ENCODE peak calls at places on chromosomes 5 and 9, in nine cellular contexts. Y, B, Z, F, P, X, E, W and L are unnamed samples.

GRCh38 chr9:134630861-134631260 is 10.7 kb upstream of the COL5A1 start:
- DNase-seq in Y (no peak), B (no peak), Z (no peak), F (peak), P (no peak), X (no peak), E (no peak), W (no peak), L (no peak)

GRCh38 chr9:92618633-92619225 is 51.2 kb downstream of the IPPK start:
- DNase-seq in Y (no peak), B (no peak), Z (no peak), F (peak), P (no peak), X (no peak), E (no peak), W (no peak), L (no peak)

GRCh38 chr5:139676951-139677367 is 28.8 kb downstream of the CXXC5 start:
- DNase-seq in Y (no peak), B (no peak), Z (no peak), F (no peak), P (no peak), X (no peak), E (no peak), W (peak), L (no peak)

GRCh38 chr9:85359161-85359560 is 382.6 kb downstream of the AGTPBP1 start:
- DNase-seq in Y (no peak), B (no peak), Z (no peak), F (no peak), P (no peak), X (no peak), E (no peak), W (no peak), L (no peak)

GRCh38 chr5:93461751-93462150 is 119.3 kb downstream of the NR2F1-AS1 start:
- DNase-seq in Y (no peak), B (peak), Z (no peak), F (no peak), P (no peak), X (no peak), E (no peak), W (no peak), L (no peak)

GRCh38 chr5:57324888-57325287 is 151.0 kb downstream of the GPBP1 start:
- DNase-seq in Y (no peak), B (no peak), Z (no peak), F (no peak), P (peak), X (no peak), E (no peak), W (no peak), L (no peak)

GRCh38 chr5:17094830-17095229 is 122.6 kb upstream of the BASP1 start:
- DNase-seq in Y (no peak), B (no peak), Z (no peak), F (no peak), P (no peak), X (no peak), E (no peak), W (no peak), L (no peak)

GRCh38 chr5:72539726-72540125 is 32.5 kb upstream of the ZNF366 start:
- DNase-seq in Y (no peak), B (no peak), Z (no peak), F (no peak), P (no peak), X (no peak), E (no peak), W (no peak), L (no peak)

GRCh38 chr5:180873628-180874520 is 12.8 kb upstream of the ZFP62 start:
- DNase-seq in Y (no peak), B (no peak), Z (peak), F (no peak), P (peak), X (peak), E (no peak), W (no peak), L (no peak)

GRCh38 chr9:108889649-108890067 is 27.6 kb downstream of the ACTL7A start:
- DNase-seq in Y (no peak), B (peak), Z (no peak), F (no peak), P (peak), X (no peak), E (no peak), W (peak), L (no peak)

GRCh38 chr5:177508837-177509236 is 789 bp downstream of the DOK3 start:
- DNase-seq in Y (no peak), B (no peak), Z (no peak), F (no peak), P (no peak), X (no peak), E (no peak), W (no peak), L (no peak)

GRCh38 chr9:129610473-129611301 is 10.2 kb downstream of the C9orf50 start:
- DNase-seq in Y (peak), B (peak), Z (peak), F (peak), P (peak), X (peak), E (peak), W (peak), L (no peak)

GRCh38 chr9:89864257-89864656 is 259.4 kb downstream of the GADD45G start:
- DNase-seq in Y (no peak), B (no peak), Z (no peak), F (no peak), P (no peak), X (no peak), E (no peak), W (no peak), L (no peak)

GRCh38 chr9:30774326-30774725 is 1610.1 kb upstream of the ACO1 start:
- DNase-seq in Y (no peak), B (no peak), Z (no peak), F (peak), P (peak), X (no peak), E (no peak), W (peak), L (no peak)

GRCh38 chr9:109401169-109401989 is 80.5 kb upstream of the EPB41L4B start:
- DNase-seq in Y (no peak), B (peak), Z (no peak), F (peak), P (peak), X (no peak), E (no peak), W (peak), L (no peak)

GRCh38 chr5:126100767-126101166 is 322.4 kb upstream of the GRAMD2B start:
- DNase-seq in Y (no peak), B (no peak), Z (no peak), F (no peak), P (peak), X (no peak), E (no peak), W (peak), L (no peak)

GRCh38 chr5:95261369-95262175 is 23.3 kb downstream of the MCTP1 start:
- DNase-seq in Y (no peak), B (peak), Z (no peak), F (no peak), P (peak), X (no peak), E (no peak), W (no peak), L (no peak)

GRCh38 chr5:68593211-68593701 is 377.7 kb downstream of the PIK3R1 start:
- DNase-seq in Y (no peak), B (peak), Z (no peak), F (no peak), P (no peak), X (no peak), E (no peak), W (no peak), L (no peak)

GRCh38 chr5:158117467-158118165 is 258.7 kb upstream of the CLINT1 start:
- DNase-seq in Y (no peak), B (no peak), Z (no peak), F (no peak), P (peak), X (no peak), E (no peak), W (no peak), L (no peak)

GRCh38 chr5:9596256-9596655 is 33.9 kb downstream of the TAS2R1 start:
- DNase-seq in Y (no peak), B (no peak), Z (no peak), F (no peak), P (peak), X (no peak), E (no peak), W (no peak), L (no peak)

GRCh38 chr9:91220491-91221135 is 141.1 kb downstream of the AUH start:
- DNase-seq in Y (no peak), B (no peak), Z (no peak), F (no peak), P (peak), X (no peak), E (no peak), W (no peak), L (no peak)

GRCh38 chr9:114037961-114038723 is 40.0 kb downstream of the AMBP start:
- DNase-seq in Y (peak), B (no peak), Z (no peak), F (peak), P (no peak), X (no peak), E (no peak), W (peak), L (no peak)

GRCh38 chr5:156883316-156883875 is 33.3 kb downstream of the PPP1R2B start:
- DNase-seq in Y (no peak), B (no peak), Z (no peak), F (no peak), P (no peak), X (no peak), E (no peak), W (no peak), L (no peak)

GRCh38 chr5:94243612-94244011 is 374.8 kb downstream of the KIAA0825 start:
- DNase-seq in Y (no peak), B (peak), Z (no peak), F (no peak), P (no peak), X (no peak), E (no peak), W (no peak), L (no peak)

GRCh38 chr5:133316346-133317343 is 264.8 kb downstream of the HSPA4 start:
- DNase-seq in Y (no peak), B (no peak), Z (no peak), F (peak), P (no peak), X (no peak), E (no peak), W (peak), L (no peak)

GRCh38 chr5:30112842-30113241 is 1080.6 kb upstream of the CDH6 start:
- DNase-seq in Y (no peak), B (no peak), Z (no peak), F (no peak), P (peak), X (no peak), E (no peak), W (no peak), L (no peak)

GRCh38 chr5:142432961-142433360 is 108.1 kb upstream of the SPRY4 start:
- DNase-seq in Y (no peak), B (peak), Z (peak), F (no peak), P (no peak), X (peak), E (no peak), W (no peak), L (no peak)

GRCh38 chr5:9498541-9499497 is 47.1 kb downstream of the SEMA5A start:
- DNase-seq in Y (no peak), B (peak), Z (no peak), F (peak), P (peak), X (no peak), E (no peak), W (peak), L (no peak)

GRCh38 chr5:91166040-91166807 is 216.9 kb downstream of the ARRDC3 start:
- DNase-seq in Y (no peak), B (no peak), Z (no peak), F (no peak), P (peak), X (no peak), E (no peak), W (no peak), L (no peak)

GRCh38 chr5:77310494-77311216 is 100.2 kb downstream of the PDE8B start:
- DNase-seq in Y (no peak), B (no peak), Z (no peak), F (no peak), P (no peak), X (no peak), E (no peak), W (no peak), L (no peak)
- H3K27ac ChIP-seq in Y (peak), B (no peak), Z (no peak), F (no peak), P (no peak), X (no peak), E (no peak), W (no peak), L (peak)

GRCh38 chr9:98193336-98193944 is 1.0 kb upstream of the CORO2A start:
- DNase-seq in Y (no peak), B (no peak), Z (no peak), F (no peak), P (no peak), X (no peak), E (no peak), W (no peak), L (no peak)

GRCh38 chr9:98191210-98191609 is 1.2 kb downstream of the CORO2A start:
- DNase-seq in Y (no peak), B (no peak), Z (no peak), F (no peak), P (no peak), X (no peak), E (no peak), W (no peak), L (no peak)

GRCh38 chr9:98192503-98193335 is at the start of gene CORO2A:
- DNase-seq in Y (peak), B (peak), Z (peak), F (peak), P (peak), X (peak), E (peak), W (peak), L (no peak)

GRCh38 chr9:98190757-98191105 is 1.7 kb downstream of the CORO2A start:
- DNase-seq in Y (no peak), B (no peak), Z (no peak), F (no peak), P (no peak), X (no peak), E (no peak), W (no peak), L (no peak)

GRCh38 chr9:98191615-98192502 is 578 bp downstream of the CORO2A start:
- DNase-seq in Y (no peak), B (peak), Z (peak), F (peak), P (no peak), X (peak), E (no peak), W (peak), L (no peak)
- H3K27ac ChIP-seq in Y (peak), B (peak), Z (peak), F (no peak), P (no peak), X (peak), E (no peak), W (no peak), L (no peak)

GRCh38 chr9:2199999-2200796 is 185.1 kb downstream of the SMARCA2 start:
- DNase-seq in Y (no peak), B (no peak), Z (no peak), F (peak), P (no peak), X (no peak), E (no peak), W (no peak), L (no peak)
- H3K27ac ChIP-seq in Y (no peak), B (no peak), Z (no peak), F (no peak), P (no peak), X (no peak), E (no peak), W (no peak), L (no peak)

GRCh38 chr5:2430606-2431005 is 320.9 kb downstream of the IRX2 start:
- DNase-seq in Y (no peak), B (no peak), Z (no peak), F (no peak), P (no peak), X (no peak), E (no peak), W (no peak), L (no peak)

DNA sequence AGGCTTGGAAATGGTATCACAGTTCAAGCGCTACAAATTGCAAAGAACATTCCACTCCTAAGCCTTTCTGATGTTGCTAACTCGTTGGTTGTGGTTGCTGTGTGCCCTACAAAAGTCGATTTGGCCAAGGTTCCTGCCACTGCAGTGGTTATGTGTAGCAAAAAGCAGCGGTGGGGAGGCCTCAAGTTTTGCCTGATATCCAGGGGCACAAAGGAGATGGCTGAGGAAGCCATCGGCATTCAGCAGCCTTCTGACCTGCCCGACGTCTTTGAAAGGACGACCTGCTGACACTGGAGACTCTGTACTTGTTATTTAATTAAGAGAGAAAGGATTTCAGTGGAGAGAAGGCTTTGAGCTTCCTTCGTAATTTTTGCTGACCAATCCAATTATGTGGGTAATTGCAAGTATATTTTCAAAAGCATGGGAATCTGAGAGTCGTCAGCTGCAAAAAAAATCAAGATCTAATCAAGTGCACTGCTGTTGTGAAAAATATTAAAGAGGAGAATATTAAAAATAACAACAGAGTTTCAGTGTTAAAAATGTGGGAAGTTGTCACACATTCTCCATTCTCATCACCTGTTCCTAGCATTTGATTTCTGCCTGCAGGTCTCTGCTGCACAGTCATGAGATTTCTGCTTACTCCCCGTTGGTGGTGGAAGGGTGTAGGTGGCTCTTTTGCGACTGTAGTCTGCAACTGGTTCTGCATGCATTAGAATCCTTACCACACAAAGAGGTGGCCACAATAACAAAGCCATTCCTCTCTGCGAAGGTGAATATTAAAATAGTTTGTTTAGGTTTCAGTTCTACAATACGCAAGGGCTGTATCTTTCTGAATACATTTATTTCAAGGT is 319.2 kb downstream of the IRX2 start:
- DNase-seq in Y (no peak), B (no peak), Z (no peak), F (no peak), P (no peak), X (no peak), E (no peak), W (peak), L (no peak)
- H3K27ac ChIP-seq in Y (no peak), B (no peak), Z (no peak), F (no peak), P (no peak), X (no peak), E (no peak), W (no peak), L (no peak)

GRCh38 chr5:128566170-128566569 is 28.1 kb upstream of the FBN2 start:
- DNase-seq in Y (no peak), B (no peak), Z (no peak), F (no peak), P (no peak), X (no peak), E (no peak), W (no peak), L (no peak)
- H3K27ac ChIP-seq in Y (no peak), B (no peak), Z (no peak), F (no peak), P (no peak), X (no peak), E (no peak), W (no peak), L (no peak)